ENCODE peak calls at places on chromosomes 16 and 17, in six cellular contexts. U is H9, D is mesenchymal stem cell, W is IMR-90, C is neuronal stem cell, Q is H1. Z is an unnamed sample.
A peak's percentile ranks its signal among the peaks of the same experiment; 100 is the strongest.

GRCh38 chr16:588639-588888 is 1.3 kb upstream of the RAB40C start:
- DNase-seq in U (no peak), D (peak; percentile 89), W (peak; percentile 80), C (no peak), Q (no peak), Z (peak; percentile 72)

GRCh38 chr17:66562119-66562518 is 259.7 kb downstream of the PRKCA start:
- DNase-seq in U (no peak), D (no peak), W (no peak), C (no peak), Q (no peak), Z (no peak)

GRCh38 chr16:28210264-28210663 is 1.5 kb downstream of the XPO6 start:
- DNase-seq in U (no peak), D (no peak), W (no peak), C (no peak), Q (no peak), Z (no peak)

GRCh38 chr17:78051186-78051972 is 77.2 kb downstream of the TMC6 start:
- DNase-seq in U (no peak), D (no peak), W (no peak), C (no peak), Q (no peak), Z (no peak)

GRCh38 chr17:50173335-50173941 is 7.6 kb downstream of the SGCA start:
- DNase-seq in U (peak; percentile 73), D (peak; percentile 88), W (peak; percentile 95), C (no peak), Q (no peak), Z (peak; percentile 90)

GRCh38 chr17:32111141-32111771 is 31.0 kb upstream of the RHOT1 start:
- DNase-seq in U (peak; percentile 84), D (peak; percentile 23), W (peak; percentile 68), C (no peak), Q (peak; percentile 39), Z (peak; percentile 58)

GRCh38 chr17:68205251-68205807 is 42.5 kb upstream of the AMZ2 start:
- DNase-seq in U (peak; percentile 95), D (peak; percentile 89), W (peak; percentile 82), C (peak; percentile 91), Q (no peak), Z (peak; percentile 91)

GRCh38 chr16:89721644-89722391 is 481 bp downstream of the ZNF276 start:
- DNase-seq in U (no peak), D (peak; percentile 64), W (peak; percentile 34), C (no peak), Q (no peak), Z (peak; percentile 49)

GRCh38 chr17:16999931-17000625 is 28.2 kb upstream of the TNFRSF13B start:
- DNase-seq in U (no peak), D (no peak), W (no peak), C (no peak), Q (no peak), Z (no peak)

GRCh38 chr16:71201556-71201955 is 29.0 kb downstream of the HYDIN start:
- DNase-seq in U (no peak), D (no peak), W (no peak), C (no peak), Q (no peak), Z (no peak)

GRCh38 chr17:7579001-7579838 is at the start of gene CD68:
- DNase-seq in U (peak; percentile 89), D (peak; percentile 98), W (peak; percentile 91), C (no peak), Q (no peak), Z (peak; percentile 93)

GRCh38 chr16:83838151-83838550 is 30.4 kb downstream of the HSBP1 start:
- DNase-seq in U (no peak), D (no peak), W (no peak), C (no peak), Q (no peak), Z (no peak)

GRCh38 chr17:47687748-47688147 is 6.2 kb upstream of the TBKBP1 start:
- DNase-seq in U (peak; percentile 71), D (peak; percentile 26), W (peak; percentile 44), C (no peak), Q (no peak), Z (peak; percentile 83)

GRCh38 chr17:57895382-57896060 is 45.7 kb upstream of the MRPS23 start:
- DNase-seq in U (peak; percentile 38), D (peak; percentile 86), W (no peak), C (no peak), Q (no peak), Z (peak; percentile 70)

GRCh38 chr17:42306385-42306667 is 18.0 kb downstream of the STAT5A start:
- DNase-seq in U (no peak), D (no peak), W (no peak), C (no peak), Q (no peak), Z (no peak)

GRCh38 chr16:78240459-78241222 is 141.2 kb downstream of the WWOX start:
- DNase-seq in U (no peak), D (no peak), W (no peak), C (no peak), Q (no peak), Z (peak; percentile 82)

GRCh38 chr17:52027620-52028019 is 130.9 kb downstream of the CA10 start:
- DNase-seq in U (no peak), D (peak; percentile 55), W (no peak), C (no peak), Q (no peak), Z (no peak)

GRCh38 chr17:43753488-43754129 is 5.0 kb downstream of the SOST start:
- DNase-seq in U (no peak), D (no peak), W (peak; percentile 20), C (no peak), Q (no peak), Z (no peak)

GRCh38 chr16:2467301-2468141 is 3.6 kb upstream of the NTN3 start:
- DNase-seq in U (peak; percentile 74), D (peak; percentile 70), W (peak; percentile 72), C (no peak), Q (no peak), Z (peak; percentile 68)

GRCh38 chr16:637081-638018 is 1.2 kb upstream of the METTL26 start:
- DNase-seq in U (peak; percentile 90), D (peak; percentile 37), W (peak; percentile 81), C (no peak), Q (no peak), Z (peak; percentile 56)

GRCh38 chr17:51703364-51704341 is 443.3 kb downstream of the UTP18 start:
- DNase-seq in U (no peak), D (no peak), W (no peak), C (no peak), Q (no peak), Z (no peak)

GRCh38 chr16:14389359-14389758 is 240.7 kb downstream of the PARN start:
- DNase-seq in U (no peak), D (no peak), W (no peak), C (no peak), Q (no peak), Z (no peak)

GRCh38 chr17:73201215-73202069 is 8.6 kb downstream of the COG1 start:
- DNase-seq in U (no peak), D (no peak), W (no peak), C (no peak), Q (no peak), Z (no peak)
- H3K23ac ChIP-seq in U (no peak overlapping the region), D (no peak overlapping the region), W (no peak overlapping the region), C (no peak overlapping the region), Q (no peak overlapping the region), Z (no peak overlapping the region)

GRCh38 chr16:11316331-11317015 is 28.8 kb upstream of the RMI2 start:
- DNase-seq in U (peak; percentile 90), D (peak; percentile 56), W (no peak), C (no peak), Q (no peak), Z (peak; percentile 94)
- H4K8ac ChIP-seq in U (peak overlapping the region; percentile 71), D (peak overlapping the region; percentile 78), W (peak overlapping the region; percentile 64), C (no peak overlapping the region), Q (peak overlapping the region; percentile 7), Z (no peak overlapping the region)

DNA sequence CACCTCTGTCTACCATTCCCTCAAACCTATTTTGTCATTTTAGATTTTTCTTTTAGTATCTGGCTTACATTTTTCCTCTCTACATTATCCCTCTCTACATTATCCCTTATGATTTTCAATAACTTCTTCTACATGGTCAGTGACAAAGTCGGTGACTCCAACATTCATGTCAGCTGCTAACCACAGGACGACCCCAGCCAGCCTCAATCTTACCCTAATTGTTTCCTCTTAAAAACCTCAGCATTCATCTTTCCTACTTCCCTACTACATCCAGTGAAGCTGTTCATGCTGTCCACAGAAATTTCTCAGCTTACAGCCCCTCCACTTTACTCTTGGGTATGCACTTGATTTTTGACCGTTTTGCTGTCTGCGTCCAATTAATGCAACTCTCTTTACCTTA is 8.3 kb downstream of the MYH10 start:
- DNase-seq in U (no peak), D (no peak), W (no peak), C (no peak), Q (no peak), Z (no peak)
- H3K4me2 ChIP-seq in U (no peak overlapping the region), D (no peak overlapping the region), W (no peak overlapping the region), C (no peak overlapping the region), Q (no peak overlapping the region), Z (no peak overlapping the region)

DNA sequence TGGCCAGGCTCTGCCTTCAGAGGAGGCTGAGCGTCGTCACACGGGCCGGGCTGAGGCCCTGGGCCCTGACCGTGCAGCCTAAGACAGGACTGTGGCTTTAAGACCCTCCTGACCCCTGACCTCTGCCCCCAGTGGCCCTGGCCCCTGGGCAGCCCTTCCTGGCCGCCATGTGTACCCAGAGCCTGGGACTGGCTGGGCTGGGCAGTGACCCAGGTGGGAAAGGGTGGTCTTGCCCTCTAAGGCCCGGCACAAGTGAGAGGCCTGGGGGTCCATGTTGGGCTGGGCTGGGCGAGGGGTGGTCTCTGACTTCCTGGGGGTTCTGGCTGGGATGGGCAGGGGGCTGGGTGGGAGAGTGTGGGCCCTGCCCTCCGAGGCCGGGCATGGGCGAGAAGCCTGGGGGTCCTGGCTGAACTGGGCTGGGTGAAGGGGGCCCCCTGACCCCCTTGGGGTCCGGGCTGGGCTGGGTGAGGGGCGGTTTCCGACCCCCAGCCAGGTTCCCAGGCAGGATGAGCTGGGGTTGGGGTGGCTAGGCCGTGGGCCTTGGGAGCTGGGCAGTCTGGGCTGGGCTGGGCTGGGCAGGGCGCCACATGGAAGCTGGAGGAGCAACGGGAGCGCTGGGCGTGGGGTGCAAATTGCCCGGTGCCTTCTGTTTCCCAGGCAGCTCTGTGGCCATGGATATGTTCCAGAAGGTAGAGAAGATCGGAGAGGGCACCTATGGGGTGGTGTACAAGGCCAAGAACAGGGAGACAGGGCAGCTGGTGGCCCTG is at the start of gene CDK3:
- DNase-seq in U (no peak), D (no peak), W (no peak), C (no peak), Q (no peak), Z (no peak)
- H3K23ac ChIP-seq in U (no peak within 1 kb of the TSS), D (no peak within 1 kb of the TSS), W (no peak within 1 kb of the TSS), C (no peak within 1 kb of the TSS), Q (no peak within 1 kb of the TSS), Z (no peak within 1 kb of the TSS)

GRCh38 chr16:30399435-30400186 is 4.4 kb downstream of the ZNF48 start:
- DNase-seq in U (peak; percentile 37), D (no peak), W (no peak), C (no peak), Q (no peak), Z (peak; percentile 26)
- H4K8ac ChIP-seq in U (no peak overlapping the region), D (peak overlapping the region; percentile 91), W (peak overlapping the region; percentile 95), C (no peak overlapping the region), Q (peak overlapping the region; percentile 85), Z (no peak overlapping the region)

GRCh38 chr16:73053038-73053378 is 5.1 kb upstream of the ZFHX3 start:
- DNase-seq in U (no peak), D (no peak), W (no peak), C (no peak), Q (no peak), Z (no peak)
- H3K4me2 ChIP-seq in U (peak overlapping the region; percentile 69), D (no peak overlapping the region), W (peak overlapping the region; percentile 93), C (no peak overlapping the region), Q (peak overlapping the region; percentile 78), Z (no peak overlapping the region)